ENCODE peak calls at places on chromosomes 7 and 10, in eight cellular contexts. One of them, this sample, is unnamed.

GRCh38 chr10:72783290-72783689 is 91.3 kb downstream of the MCU start:
- DNase-seq in ascending aorta: no peak
- DNase-seq in A549: no peak
- DNase-seq in adrenal gland: no peak
- DNase-seq in CD8-positive, alpha-beta T cell: no peak
- DNase-seq in CD4-positive, alpha-beta T cell: no peak
- DNase-seq in OCI-LY7: no peak
- DNase-seq in tibial artery: no peak
- DNase-seq in this sample: peak

GRCh38 chr7:55533050-55533728 is 39.1 kb downstream of the VOPP1 start:
- DNase-seq in A549: no peak
- DNase-seq in adrenal gland: no peak
- DNase-seq in ascending aorta: peak
- DNase-seq in CD8-positive, alpha-beta T cell: peak
- DNase-seq in CD4-positive, alpha-beta T cell: peak
- DNase-seq in OCI-LY7: peak
- DNase-seq in tibial artery: no peak
- DNase-seq in this sample: no peak

GRCh38 chr10:108424656-108425055 is 1260.2 kb upstream of the SORCS1 start:
- DNase-seq in adrenal gland: no peak
- DNase-seq in CD8-positive, alpha-beta T cell: no peak
- DNase-seq in ascending aorta: no peak
- DNase-seq in A549: no peak
- DNase-seq in tibial artery: no peak
- DNase-seq in CD4-positive, alpha-beta T cell: no peak
- DNase-seq in OCI-LY7: no peak
- DNase-seq in this sample: no peak

GRCh38 chr7:138247568-138248328 is 171.5 kb downstream of the AKR1D1 start:
- DNase-seq in tibial artery: no peak
- DNase-seq in OCI-LY7: no peak
- DNase-seq in adrenal gland: no peak
- DNase-seq in ascending aorta: no peak
- DNase-seq in CD8-positive, alpha-beta T cell: no peak
- DNase-seq in A549: no peak
- DNase-seq in CD4-positive, alpha-beta T cell: no peak
- DNase-seq in this sample: no peak

GRCh38 chr10:95569368-95569767 is 8.2 kb upstream of the SORBS1 start:
- DNase-seq in ascending aorta: no peak
- DNase-seq in A549: no peak
- DNase-seq in CD8-positive, alpha-beta T cell: no peak
- DNase-seq in CD4-positive, alpha-beta T cell: no peak
- DNase-seq in OCI-LY7: no peak
- DNase-seq in adrenal gland: no peak
- DNase-seq in tibial artery: no peak
- DNase-seq in this sample: no peak

GRCh38 chr7:20514364-20514763 is 101.1 kb upstream of the ABCB5 start:
- DNase-seq in adrenal gland: peak
- DNase-seq in ascending aorta: no peak
- DNase-seq in A549: no peak
- DNase-seq in CD8-positive, alpha-beta T cell: no peak
- DNase-seq in CD4-positive, alpha-beta T cell: no peak
- DNase-seq in tibial artery: peak
- DNase-seq in OCI-LY7: no peak
- DNase-seq in this sample: peak

GRCh38 chr10:113132651-113133088 is 182.6 kb downstream of the TCF7L2 start:
- DNase-seq in ascending aorta: no peak
- DNase-seq in OCI-LY7: no peak
- DNase-seq in tibial artery: no peak
- DNase-seq in CD4-positive, alpha-beta T cell: no peak
- DNase-seq in adrenal gland: no peak
- DNase-seq in CD8-positive, alpha-beta T cell: no peak
- DNase-seq in A549: no peak
- DNase-seq in this sample: no peak

GRCh38 chr7:155405399-155406318 is 52.3 kb upstream of the EN2 start:
- DNase-seq in A549: peak
- DNase-seq in adrenal gland: no peak
- DNase-seq in CD4-positive, alpha-beta T cell: no peak
- DNase-seq in ascending aorta: no peak
- DNase-seq in tibial artery: no peak
- DNase-seq in OCI-LY7: no peak
- DNase-seq in CD8-positive, alpha-beta T cell: peak
- DNase-seq in this sample: no peak

GRCh38 chr10:93461124-93461806 is 20.9 kb downstream of the MYOF start:
- DNase-seq in adrenal gland: no peak
- DNase-seq in CD8-positive, alpha-beta T cell: no peak
- DNase-seq in A549: no peak
- DNase-seq in tibial artery: no peak
- DNase-seq in OCI-LY7: peak
- DNase-seq in ascending aorta: no peak
- DNase-seq in CD4-positive, alpha-beta T cell: no peak
- DNase-seq in this sample: no peak

GRCh38 chr7:122304604-122304975 is at the start of gene FEZF1:
- DNase-seq in A549: no peak
- DNase-seq in CD4-positive, alpha-beta T cell: no peak
- DNase-seq in tibial artery: no peak
- DNase-seq in OCI-LY7: no peak
- DNase-seq in CD8-positive, alpha-beta T cell: no peak
- DNase-seq in adrenal gland: no peak
- DNase-seq in ascending aorta: no peak
- DNase-seq in this sample: no peak

GRCh38 chr7:129159539-129159938 is 15.0 kb downstream of the TSPAN33 start:
- DNase-seq in adrenal gland: no peak
- DNase-seq in OCI-LY7: no peak
- DNase-seq in ascending aorta: no peak
- DNase-seq in CD4-positive, alpha-beta T cell: no peak
- DNase-seq in tibial artery: no peak
- DNase-seq in A549: no peak
- DNase-seq in CD8-positive, alpha-beta T cell: no peak
- DNase-seq in this sample: no peak

GRCh38 chr7:157502701-157503111 is 165.9 kb downstream of the DNAJB6 start:
- DNase-seq in OCI-LY7: no peak
- DNase-seq in A549: no peak
- DNase-seq in CD4-positive, alpha-beta T cell: peak
- DNase-seq in tibial artery: no peak
- DNase-seq in CD8-positive, alpha-beta T cell: peak
- DNase-seq in ascending aorta: no peak
- DNase-seq in adrenal gland: no peak
- DNase-seq in this sample: no peak

GRCh38 chr7:157139142-157140117 is 704 bp downstream of the UBE3C start:
- DNase-seq in CD8-positive, alpha-beta T cell: peak
- DNase-seq in ascending aorta: no peak
- DNase-seq in tibial artery: peak
- DNase-seq in OCI-LY7: peak
- DNase-seq in adrenal gland: peak
- DNase-seq in A549: peak
- DNase-seq in CD4-positive, alpha-beta T cell: peak
- DNase-seq in this sample: peak

GRCh38 chr7:26987338-26987737 is 108.5 kb downstream of the HOXA1 start:
- DNase-seq in tibial artery: no peak
- DNase-seq in A549: no peak
- DNase-seq in CD4-positive, alpha-beta T cell: no peak
- DNase-seq in CD8-positive, alpha-beta T cell: no peak
- DNase-seq in adrenal gland: no peak
- DNase-seq in ascending aorta: no peak
- DNase-seq in OCI-LY7: no peak
- DNase-seq in this sample: no peak

GRCh38 chr7:44116789-44117666 is 6.3 kb downstream of the POLD2 start:
- DNase-seq in adrenal gland: no peak
- DNase-seq in CD4-positive, alpha-beta T cell: no peak
- DNase-seq in OCI-LY7: no peak
- DNase-seq in ascending aorta: no peak
- DNase-seq in CD8-positive, alpha-beta T cell: no peak
- DNase-seq in A549: no peak
- DNase-seq in tibial artery: no peak
- DNase-seq in this sample: no peak

GRCh38 chr7:875476-876076 is 778 bp upstream of the GET4 start:
- DNase-seq in A549: no peak
- DNase-seq in CD4-positive, alpha-beta T cell: no peak
- DNase-seq in tibial artery: peak
- DNase-seq in adrenal gland: peak
- DNase-seq in ascending aorta: no peak
- DNase-seq in CD8-positive, alpha-beta T cell: no peak
- DNase-seq in OCI-LY7: no peak
- DNase-seq in this sample: no peak

GRCh38 chr7:67343566-67343965 is 346.9 kb downstream of the TYW1 start:
- DNase-seq in adrenal gland: no peak
- DNase-seq in CD4-positive, alpha-beta T cell: no peak
- DNase-seq in A549: no peak
- DNase-seq in OCI-LY7: no peak
- DNase-seq in tibial artery: no peak
- DNase-seq in CD8-positive, alpha-beta T cell: no peak
- DNase-seq in ascending aorta: no peak
- DNase-seq in this sample: no peak

GRCh38 chr7:42493436-42494198 is 256.6 kb upstream of the GLI3 start:
- DNase-seq in tibial artery: peak
- DNase-seq in ascending aorta: no peak
- DNase-seq in CD8-positive, alpha-beta T cell: no peak
- DNase-seq in OCI-LY7: no peak
- DNase-seq in A549: no peak
- DNase-seq in adrenal gland: peak
- DNase-seq in CD4-positive, alpha-beta T cell: no peak
- DNase-seq in this sample: peak

GRCh38 chr7:76342222-76342621 is 16.6 kb downstream of the YWHAG start:
- DNase-seq in adrenal gland: no peak
- DNase-seq in ascending aorta: no peak
- DNase-seq in CD4-positive, alpha-beta T cell: no peak
- DNase-seq in CD8-positive, alpha-beta T cell: no peak
- DNase-seq in tibial artery: no peak
- DNase-seq in A549: no peak
- DNase-seq in OCI-LY7: no peak
- DNase-seq in this sample: no peak
- H3K27ac ChIP-seq in adrenal gland: no peak
- H3K27ac ChIP-seq in ascending aorta: no peak
- H3K27ac ChIP-seq in CD4-positive, alpha-beta T cell: no peak
- H3K27ac ChIP-seq in CD8-positive, alpha-beta T cell: no peak
- H3K27ac ChIP-seq in tibial artery: no peak
- H3K27ac ChIP-seq in A549: no peak
- H3K27ac ChIP-seq in OCI-LY7: no peak
- H3K27ac ChIP-seq in this sample: no peak

GRCh38 chr7:112411186-112411795 is 39.0 kb upstream of the IFRD1 start:
- DNase-seq in tibial artery: peak
- DNase-seq in adrenal gland: peak
- DNase-seq in OCI-LY7: no peak
- DNase-seq in CD8-positive, alpha-beta T cell: no peak
- DNase-seq in A549: no peak
- DNase-seq in ascending aorta: no peak
- DNase-seq in CD4-positive, alpha-beta T cell: no peak
- DNase-seq in this sample: peak
- TF ChIP-seq CTCF in tibial artery: peak
- TF ChIP-seq CTCF in adrenal gland: peak
- TF ChIP-seq CTCF in OCI-LY7: peak
- TF ChIP-seq CTCF in CD8-positive, alpha-beta T cell: no peak
- TF ChIP-seq CTCF in A549: peak
- TF ChIP-seq CTCF in ascending aorta: peak
- TF ChIP-seq CTCF in CD4-positive, alpha-beta T cell: peak
- TF ChIP-seq CTCF in this sample: peak

GRCh38 chr7:141045126-141045841 is 28.6 kb upstream of the TMEM178B start:
- DNase-seq in CD4-positive, alpha-beta T cell: no peak
- DNase-seq in ascending aorta: no peak
- DNase-seq in adrenal gland: no peak
- DNase-seq in tibial artery: no peak
- DNase-seq in CD8-positive, alpha-beta T cell: no peak
- DNase-seq in A549: no peak
- DNase-seq in OCI-LY7: no peak
- DNase-seq in this sample: no peak

GRCh38 chr7:141045842-141046630 is 27.8 kb upstream of the TMEM178B start:
- DNase-seq in CD8-positive, alpha-beta T cell: no peak
- DNase-seq in ascending aorta: no peak
- DNase-seq in A549: no peak
- DNase-seq in adrenal gland: no peak
- DNase-seq in CD4-positive, alpha-beta T cell: no peak
- DNase-seq in OCI-LY7: no peak
- DNase-seq in tibial artery: no peak
- DNase-seq in this sample: no peak

GRCh38 chr7:141043621-141044020 is 28.9 kb upstream of the MRPS33 start:
- DNase-seq in adrenal gland: no peak
- DNase-seq in A549: no peak
- DNase-seq in ascending aorta: no peak
- DNase-seq in OCI-LY7: no peak
- DNase-seq in tibial artery: no peak
- DNase-seq in CD8-positive, alpha-beta T cell: no peak
- DNase-seq in CD4-positive, alpha-beta T cell: no peak
- DNase-seq in this sample: no peak

GRCh38 chr7:141039366-141039765 is 24.6 kb upstream of the MRPS33 start:
- DNase-seq in CD8-positive, alpha-beta T cell: no peak
- DNase-seq in ascending aorta: no peak
- DNase-seq in OCI-LY7: no peak
- DNase-seq in tibial artery: no peak
- DNase-seq in A549: no peak
- DNase-seq in adrenal gland: no peak
- DNase-seq in CD4-positive, alpha-beta T cell: no peak
- DNase-seq in this sample: no peak

DNA sequence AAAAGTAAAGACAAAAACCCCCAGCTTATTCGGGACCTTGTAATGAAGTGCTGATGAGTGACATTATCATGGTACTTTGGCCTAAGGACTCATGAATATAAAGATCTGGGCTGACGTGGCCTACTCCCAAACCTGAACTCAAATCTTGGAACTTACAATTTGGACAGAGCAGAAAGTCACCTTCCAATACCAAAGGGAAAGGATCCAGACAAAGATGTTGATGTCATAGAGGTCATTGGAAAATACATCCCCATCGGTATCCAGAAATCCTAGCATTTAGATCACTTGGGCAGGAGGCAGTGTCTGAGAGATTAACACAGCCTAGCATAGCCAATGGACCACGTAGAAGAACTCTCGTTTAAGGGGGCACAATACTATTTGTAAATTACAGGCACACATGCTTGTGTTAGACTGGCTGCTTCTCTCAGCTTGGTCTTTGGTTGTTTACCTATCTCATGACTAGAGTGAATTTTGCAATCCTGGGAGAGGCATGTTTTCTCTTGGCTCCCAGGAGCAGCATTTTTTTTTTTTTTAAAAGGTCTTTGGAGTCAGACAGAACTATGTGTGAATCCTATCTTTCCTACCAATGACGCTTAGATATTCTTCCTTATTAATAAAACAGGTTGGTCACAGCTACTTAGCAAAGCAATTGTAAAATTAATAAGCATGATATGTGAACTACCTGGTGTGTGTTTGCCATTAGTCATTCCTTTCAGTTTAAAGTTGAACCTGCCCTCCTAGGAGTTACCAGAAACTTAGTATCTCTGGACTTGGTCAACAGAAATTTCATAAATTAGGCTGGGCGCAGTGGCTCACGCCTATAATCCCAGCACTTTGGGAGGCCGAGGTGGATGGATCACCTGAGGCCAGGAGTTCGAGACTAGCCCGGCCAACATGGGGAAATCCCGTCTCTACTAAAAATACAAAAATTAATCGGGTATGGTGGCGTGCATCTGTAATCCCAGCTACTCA is 27.8 kb upstream of the MRPS33 start:
- DNase-seq in ascending aorta: no peak
- DNase-seq in A549: peak
- DNase-seq in CD4-positive, alpha-beta T cell: no peak
- DNase-seq in adrenal gland: no peak
- DNase-seq in CD8-positive, alpha-beta T cell: no peak
- DNase-seq in OCI-LY7: no peak
- DNase-seq in tibial artery: no peak
- DNase-seq in this sample: no peak
- H3K27ac ChIP-seq in ascending aorta: no peak
- H3K27ac ChIP-seq in A549: peak
- H3K27ac ChIP-seq in CD4-positive, alpha-beta T cell: no peak
- H3K27ac ChIP-seq in adrenal gland: no peak
- H3K27ac ChIP-seq in CD8-positive, alpha-beta T cell: no peak
- H3K27ac ChIP-seq in OCI-LY7: no peak
- H3K27ac ChIP-seq in tibial artery: no peak
- H3K27ac ChIP-seq in this sample: no peak

GRCh38 chr10:7301039-7301768 is 109.6 kb downstream of the SFMBT2 start:
- DNase-seq in tibial artery: no peak
- DNase-seq in ascending aorta: no peak
- DNase-seq in A549: peak
- DNase-seq in adrenal gland: no peak
- DNase-seq in CD8-positive, alpha-beta T cell: no peak
- DNase-seq in CD4-positive, alpha-beta T cell: no peak
- DNase-seq in OCI-LY7: no peak
- DNase-seq in this sample: no peak
- TF ChIP-seq CTCF in tibial artery: no peak
- TF ChIP-seq CTCF in ascending aorta: no peak
- TF ChIP-seq CTCF in A549: peak
- TF ChIP-seq CTCF in adrenal gland: no peak
- TF ChIP-seq CTCF in CD8-positive, alpha-beta T cell: no peak
- TF ChIP-seq CTCF in CD4-positive, alpha-beta T cell: no peak
- TF ChIP-seq CTCF in OCI-LY7: peak
- TF ChIP-seq CTCF in this sample: no peak